ENCODE peak calls at places on chromosome 6, in five cellular contexts. C is heart right ventricle, W is HCT116, M is right lobe of liver, D is tibial nerve. V is an unnamed sample.

GRCh38 chr6:157974967-157975366 is 6.7 kb upstream of the SYNJ2 start:
- DNase-seq in C (no peak), W (no peak), M (no peak), D (no peak), V (no peak)

GRCh38 chr6:121826156-121826810 is 390.8 kb downstream of the GJA1 start:
- DNase-seq in W (peak; percentile 72), C (no peak), M (no peak), D (no peak), V (no peak)

GRCh38 chr6:130969807-130970491 is 93.1 kb downstream of the EPB41L2 start:
- DNase-seq in M (no peak), W (no peak), D (no peak), C (peak; percentile 66), V (no peak)

GRCh38 chr6:47242483-47243386 is 67.0 kb downstream of the TNFRSF21 start:
- DNase-seq in C (peak; percentile 88), M (peak; percentile 74), D (peak; percentile 50), W (peak; percentile 69), V (no peak)

GRCh38 chr6:149473080-149474052 is 11.4 kb downstream of the ZC3H12D start:
- DNase-seq in D (no peak), W (no peak), M (no peak), C (no peak), V (no peak)

GRCh38 chr6:137002505-137002904 is 42.3 kb downstream of the IL20RA start:
- DNase-seq in C (no peak), W (peak; percentile 13), D (no peak), M (no peak), V (no peak)

GRCh38 chr6:156777866-156778614 is 862 bp downstream of the ARID1B start:
- DNase-seq in M (peak; percentile 69), C (peak; percentile 40), W (no peak), D (no peak), V (peak; percentile 55)

GRCh38 chr6:37061157-37061804 is 55.8 kb downstream of the FGD2 start:
- DNase-seq in C (peak; percentile 31), W (no peak), M (peak; percentile 86), D (no peak), V (no peak)

GRCh38 chr6:151154418-151154817 is 85.3 kb upstream of the AKAP12 start:
- DNase-seq in C (peak; percentile 46), W (no peak), M (no peak), D (no peak), V (no peak)

GRCh38 chr6:134029495-134030455 is 22.6 kb downstream of the SLC2A12 start:
- DNase-seq in W (no peak), M (no peak), C (no peak), D (no peak), V (no peak)

GRCh38 chr6:151847064-151847463 is 39.6 kb downstream of the ESR1 start:
- DNase-seq in C (peak; percentile 11), D (no peak), W (no peak), M (no peak), V (no peak)

GRCh38 chr6:140736227-140736626 is 1361.8 kb upstream of the CITED2 start:
- DNase-seq in D (no peak), M (no peak), C (no peak), W (no peak), V (no peak)

GRCh38 chr6:44061375-44062104 is 65.7 kb downstream of the MRPL14 start:
- DNase-seq in M (no peak), W (no peak), D (no peak), C (no peak), V (no peak)

GRCh38 chr6:161168281-161168891 is 105.5 kb downstream of the AGPAT4 start:
- DNase-seq in W (peak; percentile 86), D (peak; percentile 38), C (peak; percentile 23), M (peak; percentile 48), V (no peak)

GRCh38 chr6:97978855-97979271 is 695.8 kb upstream of the MMS22L start:
- DNase-seq in C (no peak), W (peak; percentile 32), M (no peak), D (no peak), V (no peak)

GRCh38 chr6:53440331-53440730 is 91.6 kb upstream of the ELOVL5 start:
- DNase-seq in C (no peak), D (no peak), M (no peak), W (no peak), V (no peak)

GRCh38 chr6:128519931-128520435 is 416 bp downstream of the PTPRK start:
- DNase-seq in C (peak; percentile 61), D (peak; percentile 25), M (no peak), W (no peak), V (peak; percentile 16)

GRCh38 chr6:3423439-3424184 is 33.2 kb downstream of the SLC22A23 start:
- DNase-seq in C (no peak), D (no peak), W (no peak), M (no peak), V (no peak)

GRCh38 chr6:89711801-89712200 is 73.3 kb upstream of the LYRM2 start:
- DNase-seq in D (no peak), W (no peak), M (no peak), C (no peak), V (no peak)

GRCh38 chr6:73515204-73516101 is 5.4 kb downstream of the EEF1A1 start:
- DNase-seq in W (no peak), M (no peak), C (peak; percentile 66), D (no peak), V (peak; percentile 16)

GRCh38 chr6:10719386-10720228 is 3.3 kb upstream of the TMEM14C start:
- DNase-seq in C (peak; percentile 56), D (no peak), M (peak; percentile 25), W (no peak), V (no peak)

DNA sequence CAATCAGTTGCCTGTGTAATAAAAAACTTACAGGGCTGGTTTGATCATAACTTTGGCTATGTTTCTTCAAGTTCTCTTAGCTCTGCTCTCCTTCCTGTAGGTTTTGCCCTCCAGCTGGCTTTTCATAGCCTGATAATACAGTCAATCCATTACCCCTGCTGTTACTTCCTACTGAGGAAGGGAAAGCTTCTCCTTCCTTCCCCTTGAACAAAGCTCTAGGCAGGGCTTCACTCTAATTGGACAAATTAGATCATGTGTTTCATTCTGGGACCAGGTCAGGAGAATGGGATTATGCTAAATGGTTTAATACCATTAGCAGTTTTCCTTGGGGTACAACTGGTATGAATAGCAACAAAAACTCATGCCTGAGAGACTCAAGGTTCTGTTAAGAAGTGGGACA is 106.8 kb upstream of the MCHR2 start:
- DNase-seq in W (no peak), C (no peak), D (no peak), M (no peak), V (no peak)
- H3K9me3 ChIP-seq in W (no peaks in the 10 kb centered on the region), C (no peaks in the 10 kb centered on the region), D (no peaks in the 10 kb centered on the region), M (no peaks in the 10 kb centered on the region), V (no peaks in the 10 kb centered on the region)

DNA sequence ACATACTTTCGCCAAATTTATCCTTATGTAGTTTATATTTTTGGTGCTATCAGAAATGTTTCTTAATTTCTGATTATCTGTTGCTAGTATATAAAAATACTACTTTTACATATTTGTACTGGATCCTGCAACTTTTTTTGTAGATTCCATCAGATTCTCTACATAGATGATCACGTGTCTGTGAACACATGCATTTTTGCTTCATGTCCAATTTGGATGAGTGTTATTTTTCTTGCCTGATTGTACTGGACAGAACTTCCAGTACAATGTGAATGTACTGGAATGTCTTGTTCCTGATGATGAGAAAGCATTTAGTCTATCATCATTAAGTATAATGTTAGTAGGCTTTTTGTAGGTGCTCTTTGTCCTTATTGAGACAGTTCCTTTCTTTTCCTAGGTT is 25.0 kb upstream of the SSR1 start:
- DNase-seq in W (no peak), C (no peak), D (no peak), M (no peak), V (no peak)
- H3K9me3 ChIP-seq in W (no peaks in the 10 kb centered on the region), C (no peaks in the 10 kb centered on the region), D (no peaks in the 10 kb centered on the region), M (no peaks in the 10 kb centered on the region), V (no peaks in the 10 kb centered on the region)

GRCh38 chr6:300494-301198 is 8.4 kb downstream of the DUSP22 start:
- DNase-seq in C (no peak), D (no peak), M (no peak), W (no peak), V (no peak)

GRCh38 chr6:302760-303159 is 10.5 kb downstream of the DUSP22 start:
- DNase-seq in M (no peak), D (no peak), W (no peak), C (no peak), V (no peak)

GRCh38 chr6:303263-303662 is 11.0 kb downstream of the DUSP22 start:
- DNase-seq in C (no peak), M (no peak), D (no peak), W (no peak), V (no peak)

GRCh38 chr6:301526-301925 is 9.2 kb downstream of the DUSP22 start:
- DNase-seq in W (no peak), M (no peak), C (no peak), D (no peak), V (no peak)

GRCh38 chr6:301929-302705 is 9.8 kb downstream of the DUSP22 start:
- DNase-seq in M (no peak), C (no peak), D (no peak), W (no peak), V (no peak)
- H3K9me3 ChIP-seq in M (no peaks in the 10 kb centered on the region), C (no peaks in the 10 kb centered on the region), D (no peaks in the 10 kb centered on the region), W (no peaks in the 10 kb centered on the region), V (no peaks in the 10 kb centered on the region)

GRCh38 chr6:27296106-27296783 is 15.8 kb downstream of the POM121L2 start:
- DNase-seq in W (peak; percentile 36), D (no peak), C (no peak), M (no peak), V (no peak)
- H3K9me3 ChIP-seq in W (no peaks in the 10 kb centered on the region), D (no peaks in the 10 kb centered on the region), C (peaks cover 24% of the 10 kb centered on the region), M (no peaks in the 10 kb centered on the region), V (peaks cover 20% of the 10 kb centered on the region)

DNA sequence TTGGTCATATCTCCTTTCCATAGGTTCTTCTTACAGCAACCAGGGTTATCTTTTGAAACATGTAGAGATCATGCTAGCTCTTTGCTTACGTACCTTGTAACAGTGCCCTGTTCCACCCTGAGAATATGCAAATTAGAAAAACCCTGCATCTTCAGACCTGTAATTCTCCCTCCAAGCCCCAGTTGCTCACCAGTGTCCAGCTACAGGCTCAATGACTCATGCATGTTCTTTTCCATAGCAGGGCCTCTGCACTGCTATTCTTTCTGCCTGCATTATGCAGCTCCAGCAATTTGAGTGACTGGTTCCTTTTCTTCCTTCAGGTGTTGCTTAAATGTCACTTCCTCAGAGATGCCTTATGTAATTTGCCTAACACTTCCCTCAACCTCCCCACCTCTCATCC is 636.2 kb downstream of the KHDRBS2 start:
- DNase-seq in M (no peak), D (no peak), W (no peak), C (no peak), V (no peak)
- H3K9me3 ChIP-seq in M (no peaks in the 10 kb centered on the region), D (no peaks in the 10 kb centered on the region), W (peaks cover 13% of the 10 kb centered on the region), C (peaks cover 4% of the 10 kb centered on the region), V (no peaks in the 10 kb centered on the region)

GRCh38 chr6:110554966-110555460 is 78.6 kb upstream of the SLC22A16 start:
- DNase-seq in D (peak; percentile 63), C (no peak), W (no peak), M (peak; percentile 44), V (no peak)
- H3K9me3 ChIP-seq in D (no peaks in the 10 kb centered on the region), C (peaks cover 21% of the 10 kb centered on the region), W (no peaks in the 10 kb centered on the region), M (no peaks in the 10 kb centered on the region), V (peaks cover 2% of the 10 kb centered on the region)

DNA sequence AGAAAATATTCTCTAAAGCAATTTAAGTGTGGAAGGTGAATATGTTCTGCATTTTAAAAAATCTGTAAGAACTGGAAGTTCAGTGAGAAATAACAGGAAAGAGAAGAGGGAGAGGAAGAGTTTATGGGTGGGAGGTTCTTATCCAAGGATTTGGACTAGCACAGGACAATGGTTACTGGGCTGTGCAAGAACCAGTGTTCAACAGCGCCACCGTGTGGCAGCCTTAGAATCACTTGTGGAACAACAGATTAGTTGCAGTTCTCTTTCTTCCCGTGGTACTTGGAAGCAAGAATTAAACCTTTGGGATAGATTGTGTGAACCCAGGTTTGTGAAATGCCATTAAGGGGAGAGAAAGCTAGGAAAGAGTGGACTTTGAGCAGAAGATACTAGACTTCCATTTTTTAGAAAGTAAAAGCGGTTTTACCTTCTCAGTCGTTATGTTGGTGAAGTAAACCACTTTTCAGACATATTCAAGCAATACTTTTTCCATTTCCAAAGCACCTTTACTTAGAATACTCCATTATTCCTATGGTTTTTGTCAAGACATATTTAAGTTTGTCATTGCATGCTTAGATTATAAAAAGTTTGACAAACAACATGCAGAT is 436.7 kb downstream of the RNF144B start:
- DNase-seq in D (no peak), C (no peak), W (peak; percentile 74), M (no peak), V (no peak)
- H3K9me3 ChIP-seq in D (peaks cover 16% of the 10 kb centered on the region), C (peaks cover 49% of the 10 kb centered on the region), W (peaks cover 24% of the 10 kb centered on the region), M (peaks cover 6% of the 10 kb centered on the region), V (peaks cover 7% of the 10 kb centered on the region)